ENCODE peak calls at places on chromosome 6, in five cellular contexts. A is HTR-8/SVneo, Y is A549, X is heart left ventricle, R is NCI-H1105. H is an unnamed sample.
A peak's percentile ranks its signal among the peaks of the same experiment; 100 is the strongest.

GRCh38 chr6:130012728-130013127 is 5.7 kb upstream of the L3MBTL3 start:
- DNase-seq in A (no peak), X (no peak), Y (no peak), R (no peak), H (no peak)

GRCh38 chr6:111631930-111632460 is 26.3 kb upstream of the TRAF3IP2 start:
- DNase-seq in X (no peak), A (no peak), Y (no peak), R (no peak), H (no peak)

GRCh38 chr6:47733879-47734558 is 35.6 kb downstream of the ADGRF4 start:
- DNase-seq in R (peak; percentile 20), X (no peak), Y (peak; percentile 28), A (peak; percentile 10), H (no peak)

GRCh38 chr6:155400022-155400965 is 55.3 kb downstream of the NOX3 start:
- DNase-seq in X (no peak), R (no peak), A (no peak), Y (no peak), H (no peak)

GRCh38 chr6:2938004-2938631 is 33.2 kb downstream of the SERPINB6 start:
- DNase-seq in R (no peak), X (no peak), A (no peak), Y (no peak), H (peak; percentile 32)

GRCh38 chr6:89950879-89951391 is 56.7 kb downstream of the GJA10 start:
- DNase-seq in Y (no peak), X (peak; percentile 64), A (no peak), R (no peak), H (no peak)

GRCh38 chr6:75244063-75244575 is 518 bp upstream of the COX7A2 start:
- DNase-seq in X (no peak), Y (no peak), R (no peak), A (no peak), H (no peak)

GRCh38 chr6:27889628-27890315 is 22.4 kb downstream of the OR2B2 start:
- DNase-seq in A (no peak), Y (peak; percentile 37), X (no peak), R (no peak), H (no peak)

GRCh38 chr6:36829919-36830544 is 9.2 kb downstream of the CPNE5 start:
- DNase-seq in A (no peak), X (peak; percentile 71), R (peak; percentile 82), Y (no peak), H (peak; percentile 63)

GRCh38 chr6:154931741-154932424 is 63.2 kb upstream of the TIAM2 start:
- DNase-seq in Y (no peak), R (no peak), X (no peak), A (no peak), H (no peak)

H was measured in right lobe of liver.